ENCODE peak calls at places on chromosomes 5 and 9, in seven cellular contexts. W is astrocyte of the hippocampus, X is SW480, M is hypothalamus, R is B cell, D is prostate gland, A is breast epithelium. V is an unnamed sample.

GRCh38 chr5:114243281-114243982 is 118.4 kb upstream of the KCNN2 start:
- DNase-seq in W (peak), X (no peak), M (no peak), R (no peak), D (no peak), A (no peak), V (no peak)

GRCh38 chr5:7873216-7873615 is 4.3 kb downstream of the MTRR start:
- DNase-seq in W (no peak), X (no peak), M (no peak), R (no peak), D (no peak), A (no peak), V (no peak)

GRCh38 chr5:103532116-103532734 is 30.4 kb downstream of the NUDT12 start:
- DNase-seq in W (no peak), X (no peak), M (no peak), R (no peak), D (no peak), A (no peak), V (no peak)

GRCh38 chr5:178384815-178385471 is 152.3 kb upstream of the PHYKPL start:
- DNase-seq in W (no peak), X (no peak), M (no peak), R (no peak), D (no peak), A (no peak), V (no peak)

GRCh38 chr5:92927291-92927778 is 653.7 kb downstream of the NR2F1-AS1 start:
- DNase-seq in W (peak), X (peak), M (peak), R (no peak), D (no peak), A (no peak), V (peak)

GRCh38 chr5:136780518-136780917 is 415.2 kb upstream of the TRPC7 start:
- DNase-seq in W (no peak), X (no peak), M (no peak), R (no peak), D (no peak), A (no peak), V (no peak)

GRCh38 chr5:78162253-78162862 is 132.1 kb downstream of the AP3B1 start:
- DNase-seq in W (peak), X (peak), M (no peak), R (peak), D (no peak), A (no peak), V (peak)

GRCh38 chr5:167840736-167841135 is 450.7 kb upstream of the WWC1 start:
- DNase-seq in W (no peak), X (no peak), M (no peak), R (no peak), D (no peak), A (no peak), V (no peak)

GRCh38 chr5:110371725-110372041 is 354.8 kb downstream of the TMEM232 start:
- DNase-seq in W (no peak), X (no peak), M (no peak), R (peak), D (no peak), A (no peak), V (no peak)

GRCh38 chr5:74186351-74187315 is 453.9 kb downstream of the ENC1 start:
- DNase-seq in W (peak), X (no peak), M (no peak), R (no peak), D (no peak), A (no peak), V (no peak)

GRCh38 chr5:73692166-73692640 is 66.2 kb downstream of the ARHGEF28 start:
- DNase-seq in W (peak), X (no peak), M (no peak), R (no peak), D (no peak), A (no peak), V (no peak)

GRCh38 chr5:83726912-83727311 is 6.3 kb upstream of the HAPLN1 start:
- DNase-seq in W (peak), X (no peak), M (no peak), R (no peak), D (no peak), A (no peak), V (peak)

GRCh38 chr9:13963005-13963653 is 350.8 kb downstream of the NFIB start:
- DNase-seq in W (no peak), X (no peak), M (no peak), R (no peak), D (no peak), A (no peak), V (no peak)

GRCh38 chr5:142977363-142978051 is 207.3 kb downstream of the ARHGAP26 start:
- DNase-seq in W (peak), X (peak), M (no peak), R (peak), D (no peak), A (peak), V (no peak)

V was measured in HepG2.